ENCODE peak calls at places on chromosomes 12 and 14, in seven cellular contexts. O, R, Z, W, I, J and D are unnamed samples.

GRCh38 chr12:120140603-120141002 is 24.1 kb upstream of the RAB35 start:
- DNase-seq in O (no peak), R (no peak), Z (no peak), W (no peak), I (no peak), J (no peak), D (no peak)

GRCh38 chr12:130956456-130957303 is 3.0 kb downstream of the ADGRD1 start:
- DNase-seq in O (no peak), R (no peak), Z (no peak), W (no peak), I (no peak), J (no peak), D (no peak)

GRCh38 chr12:54622463-54623183 is 12.1 kb downstream of the LACRT start:
- DNase-seq in O (no peak), R (peak; percentile 14), Z (no peak), W (no peak), I (no peak), J (no peak), D (no peak)

GRCh38 chr12:91109148-91109564 is 2.1 kb downstream of the LUM start:
- DNase-seq in O (no peak), R (peak; percentile 80), Z (peak; percentile 82), W (peak; percentile 72), I (peak; percentile 78), J (peak; percentile 74), D (peak; percentile 20)

GRCh38 chr12:76714861-76715260 is 49.1 kb upstream of the ZDHHC17 start:
- DNase-seq in O (no peak), R (no peak), Z (no peak), W (no peak), I (no peak), J (no peak), D (no peak)

GRCh38 chr14:37931998-37932397 is 275.7 kb upstream of the SSTR1 start:
- DNase-seq in O (no peak), R (peak; percentile 71), Z (no peak), W (no peak), I (no peak), J (no peak), D (no peak)

GRCh38 chr12:123076604-123077297 is 74.1 kb downstream of the PITPNM2 start:
- DNase-seq in O (no peak), R (no peak), Z (no peak), W (no peak), I (no peak), J (no peak), D (peak; percentile 51)

GRCh38 chr14:104267895-104268294 is 129.5 kb downstream of the KIF26A start:
- DNase-seq in O (no peak), R (no peak), Z (peak; percentile 14), W (no peak), I (no peak), J (no peak), D (no peak)

GRCh38 chr12:52506858-52507715 is 13.1 kb downstream of the KRT5 start:
- DNase-seq in O (no peak), R (peak; percentile 75), Z (no peak), W (no peak), I (peak; percentile 79), J (peak; percentile 40), D (no peak)

GRCh38 chr14:33709286-33709685 is 241.6 kb downstream of the EGLN3 start:
- DNase-seq in O (no peak), R (peak; percentile 69), Z (no peak), W (no peak), I (peak; percentile 37), J (no peak), D (no peak)

GRCh38 chr12:54475542-54475941 is 2.1 kb upstream of the GTSF1 start:
- DNase-seq in O (no peak), R (peak; percentile 71), Z (no peak), W (no peak), I (peak; percentile 15), J (no peak), D (no peak)

GRCh38 chr12:12468575-12468974 is 94.1 kb downstream of the DUSP16 start:
- DNase-seq in O (no peak), R (no peak), Z (no peak), W (no peak), I (no peak), J (no peak), D (no peak)

GRCh38 chr12:94649349-94650142 is 811 bp downstream of the TMCC3 start:
- DNase-seq in O (peak; percentile 55), R (peak; percentile 36), Z (peak; percentile 47), W (peak; percentile 71), I (peak; percentile 32), J (peak; percentile 61), D (peak; percentile 56)

GRCh38 chr12:60992087-60992486 is 1268.1 kb upstream of the USP15 start:
- DNase-seq in O (no peak), R (no peak), Z (no peak), W (no peak), I (no peak), J (no peak), D (no peak)

GRCh38 chr14:100542619-100543205 is 44.5 kb downstream of the BEGAIN start:
- DNase-seq in O (no peak), R (no peak), Z (no peak), W (no peak), I (no peak), J (no peak), D (no peak)

GRCh38 chr14:74754157-74754556 is 9.0 kb upstream of the YLPM1 start:
- DNase-seq in O (no peak), R (no peak), Z (no peak), W (no peak), I (no peak), J (no peak), D (no peak)

GRCh38 chr12:120402217-120402616 is 33.3 kb upstream of the MSI1 start:
- DNase-seq in O (no peak), R (no peak), Z (peak; percentile 61), W (peak; percentile 62), I (peak; percentile 13), J (no peak), D (no peak)

GRCh38 chr12:103114296-103115055 is 157.0 kb downstream of the ASCL1 start:
- DNase-seq in O (no peak), R (no peak), Z (no peak), W (no peak), I (no peak), J (no peak), D (no peak)

GRCh38 chr12:39161686-39162085 is 256.3 kb upstream of the CPNE8 start:
- DNase-seq in O (no peak), R (no peak), Z (no peak), W (no peak), I (no peak), J (no peak), D (no peak)

GRCh38 chr12:124749725-124750124 is 113.9 kb downstream of the SCARB1 start:
- DNase-seq in O (no peak), R (no peak), Z (no peak), W (no peak), I (no peak), J (no peak), D (no peak)

GRCh38 chr14:49508124-49508523 is 78.1 kb downstream of the RPS29 start:
- DNase-seq in O (no peak), R (no peak), Z (no peak), W (no peak), I (no peak), J (no peak), D (no peak)

GRCh38 chr14:79758985-79759384 is 452.3 kb downstream of the DIO2 start:
- DNase-seq in O (no peak), R (no peak), Z (no peak), W (no peak), I (no peak), J (no peak), D (no peak)

DNA sequence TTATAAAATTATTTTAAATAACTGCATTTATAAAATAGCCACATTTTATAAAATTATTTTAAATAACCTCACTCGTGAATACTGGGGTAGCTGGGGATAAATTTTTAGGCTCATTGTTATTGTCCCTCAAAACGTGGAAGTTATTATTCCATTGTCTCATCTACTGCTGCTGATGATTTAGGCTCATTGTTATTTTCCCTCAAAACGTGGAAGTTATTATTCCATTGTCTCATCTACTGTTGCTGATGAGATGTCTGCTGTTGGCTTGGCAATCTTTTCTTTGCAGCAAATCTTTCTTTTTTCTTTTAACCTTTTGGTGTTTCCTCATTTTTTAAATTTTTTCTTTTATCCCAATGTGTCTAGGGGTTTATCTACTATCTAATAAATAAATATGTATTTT is 182.6 kb upstream of the PZP start:
- DNase-seq in O (no peak), R (no peak), Z (no peak), W (no peak), I (no peak), J (no peak), D (no peak)
- TF ChIP-seq CTCF in O (no peak), R (no peak), Z (no peak), W (no peak), I (no peak), J (no peak), D (no peak)

GRCh38 chr14:68661226-68662225 is 131.3 kb downstream of the ZFP36L1 start:
- DNase-seq in O (no peak), R (no peak), Z (no peak), W (no peak), I (no peak), J (no peak), D (no peak)
- TF ChIP-seq CTCF in O (no peak), R (no peak), Z (no peak), W (no peak), I (no peak), J (no peak), D (no peak)

DNA sequence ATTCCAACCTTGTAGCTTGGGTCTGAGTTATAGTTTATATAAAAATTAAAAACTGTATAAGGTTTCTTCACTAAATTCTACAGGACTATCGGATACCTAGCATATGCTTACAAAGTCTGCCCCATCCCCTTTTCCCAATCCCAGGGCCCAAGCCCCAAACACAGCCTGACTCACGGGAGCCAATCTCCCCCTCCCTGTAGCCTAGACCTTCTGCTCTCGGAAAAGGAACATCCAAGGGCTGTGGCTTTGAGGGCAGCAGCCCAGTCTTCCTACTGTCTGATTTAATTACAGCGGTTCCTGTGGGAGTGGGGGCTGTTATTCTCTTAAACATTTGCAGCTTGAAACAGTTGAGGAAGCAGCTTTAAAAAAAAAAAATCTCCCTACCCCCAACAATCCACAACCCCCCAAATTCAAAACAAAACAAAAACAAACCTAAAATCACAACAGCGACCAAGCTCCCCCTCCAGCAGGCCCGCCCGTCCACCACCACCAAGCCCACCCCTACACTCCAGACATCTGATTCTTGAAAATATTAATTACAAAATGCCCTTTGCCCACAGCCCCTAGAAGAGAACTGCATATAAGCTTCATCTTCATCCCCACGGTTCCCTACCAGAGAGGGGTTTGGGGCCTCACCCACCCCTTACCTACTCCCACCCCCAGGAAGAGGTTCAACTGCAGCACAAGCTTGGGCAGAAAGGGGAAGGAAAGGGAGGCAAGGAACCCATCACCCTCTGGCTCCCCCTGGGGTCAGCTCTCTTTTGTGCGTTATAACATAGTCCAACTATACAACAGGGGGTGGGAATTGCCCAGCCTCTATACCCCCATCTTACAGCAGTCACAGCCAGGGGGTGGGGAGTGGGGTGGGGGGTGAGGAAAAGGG is 1.1 kb upstream of the PRKAG1 start:
- DNase-seq in O (no peak), R (peak; percentile 59), Z (peak; percentile 58), W (peak; percentile 36), I (peak; percentile 20), J (peak; percentile 69), D (peak; percentile 43)
- TF ChIP-seq CTCF in O (no peak), R (peak; percentile 61), Z (no peak), W (no peak), I (peak; percentile 39), J (peak; percentile 69), D (no peak)

DNA sequence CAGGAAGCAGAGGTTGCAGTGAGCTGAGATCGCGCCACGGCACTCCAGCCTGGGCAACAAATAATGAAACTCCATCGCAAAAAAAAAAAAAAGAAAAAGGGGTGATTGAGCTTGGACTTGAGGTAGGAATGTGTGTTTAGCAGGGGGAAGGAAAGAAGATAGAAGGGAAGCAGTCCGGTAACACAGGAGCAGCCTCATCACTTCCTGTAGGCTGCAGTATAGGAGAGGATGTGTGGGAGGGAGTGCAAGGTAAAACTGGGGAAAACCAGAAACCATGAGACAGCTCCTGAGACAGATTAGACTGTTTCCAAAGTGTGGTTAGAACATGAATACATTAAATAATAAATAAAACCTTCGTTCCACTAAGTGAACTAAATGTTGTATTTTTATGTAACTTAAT is 49.2 kb downstream of the FGD4 start:
- DNase-seq in O (no peak), R (peak; percentile 19), Z (no peak), W (no peak), I (no peak), J (no peak), D (no peak)
- TF ChIP-seq CTCF in O (no peak), R (no peak), Z (no peak), W (no peak), I (no peak), J (no peak), D (no peak)